ENCODE peak calls at places on chromosomes 7 and 10, in five cellular contexts. P is hepatocyte, V is mesendoderm, S is PC-3, D is neuronal stem cell. J is an unnamed sample.

GRCh38 chr10:1620803-1621202 is 116.5 kb downstream of the ADARB2 start:
- DNase-seq in P (no peak), V (no peak), S (no peak), D (no peak), J (no peak)

GRCh38 chr10:125551247-125551646 is 131.7 kb downstream of the TEX36 start:
- DNase-seq in P (no peak), V (no peak), S (peak; percentile 20), D (no peak), J (no peak)

GRCh38 chr7:100358027-100358856 is at the start of gene PILRB:
- DNase-seq in P (no peak), V (no peak), S (no peak), D (no peak), J (no peak)

GRCh38 chr7:17492437-17492836 is 194.0 kb downstream of the AHR start:
- DNase-seq in P (no peak), V (no peak), S (no peak), D (no peak), J (no peak)

GRCh38 chr10:16832351-16833080 is 15.3 kb upstream of the RSU1 start:
- DNase-seq in P (no peak), V (no peak), S (peak; percentile 57), D (no peak), J (peak; percentile 97)

GRCh38 chr7:12053561-12053960 is 157.5 kb upstream of the TMEM106B start:
- DNase-seq in P (no peak), V (no peak), S (no peak), D (no peak), J (no peak)

GRCh38 chr10:58291538-58292174 is 22.7 kb downstream of the CISD1 start:
- DNase-seq in P (peak; percentile 72), V (peak; percentile 35), S (peak; percentile 78), D (no peak), J (peak; percentile 67)

GRCh38 chr7:24701232-24701898 is 55.9 kb downstream of the GSDME start:
- DNase-seq in P (peak; percentile 37), V (peak; percentile 53), S (peak; percentile 95), D (no peak), J (peak; percentile 62)

GRCh38 chr7:12210179-12211053 is 678 bp upstream of the TMEM106B start:
- DNase-seq in P (peak; percentile 68), V (peak; percentile 65), S (peak; percentile 33), D (no peak), J (no peak)

GRCh38 chr7:74482629-74483401 is 29.1 kb downstream of the GTF2IRD1 start:
- DNase-seq in P (peak; percentile 64), V (peak; percentile 86), S (no peak), D (no peak), J (no peak)

GRCh38 chr10:33800986-33801385 is 466.5 kb upstream of the NRP1 start:
- DNase-seq in P (no peak), V (no peak), S (peak; percentile 73), D (no peak), J (no peak)

GRCh38 chr7:50358808-50359207 is 54.3 kb downstream of the IKZF1 start:
- DNase-seq in P (no peak), V (no peak), S (no peak), D (no peak), J (no peak)
- H3K36me3 ChIP-seq in P (no peaks in the 10 kb centered on the region), V (no peaks in the 10 kb centered on the region), S (no peaks in the 10 kb centered on the region), D (no peaks in the 10 kb centered on the region), J (no peaks in the 10 kb centered on the region)

GRCh38 chr10:84331091-84331490 is 2.7 kb downstream of the CCSER2 start:
- DNase-seq in P (no peak), V (no peak), S (no peak), D (no peak), J (no peak)
- H3K27ac ChIP-seq in P (no peak overlapping the region), V (no peak overlapping the region), S (no peak overlapping the region), D (no peak overlapping the region), J (no peak overlapping the region)

GRCh38 chr10:73244866-73245477 is 2.1 kb downstream of the DNAJC9 start:
- DNase-seq in P (no peak), V (no peak), S (no peak), D (no peak), J (peak; percentile 23)
- H3K36me3 ChIP-seq in P (no peaks in the 10 kb centered on the region), V (peaks cover 3% of the 10 kb centered on the region), S (peaks cover 72% of the 10 kb centered on the region), D (peaks cover 31% of the 10 kb centered on the region), J (peaks cover 74% of the 10 kb centered on the region)

DNA sequence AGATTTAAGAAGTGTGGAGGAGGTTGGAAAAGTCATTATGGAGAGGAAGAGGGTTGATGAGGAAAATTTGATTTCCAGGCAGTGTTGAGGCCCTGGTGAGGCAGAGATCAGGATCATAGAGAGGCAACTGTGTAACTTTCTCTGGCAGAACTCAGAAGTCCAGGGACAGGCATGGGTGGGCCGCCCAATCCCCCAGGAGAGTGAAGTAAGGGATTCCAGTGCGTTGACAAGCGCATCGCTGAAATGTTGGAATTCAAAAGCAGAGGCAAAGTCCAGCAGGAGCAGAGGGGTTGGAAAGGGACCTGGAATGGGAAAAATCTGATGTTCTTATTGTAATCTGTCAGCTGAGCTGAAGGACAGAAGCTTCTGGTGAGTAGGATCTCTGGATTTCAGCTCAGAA is 207.3 kb downstream of the FAM107B start:
- DNase-seq in P (no peak), V (no peak), S (no peak), D (no peak), J (no peak)
- H3K27ac ChIP-seq in P (no peak overlapping the region), V (no peak overlapping the region), S (no peak overlapping the region), D (no peak overlapping the region), J (no peak overlapping the region)

GRCh38 chr7:39683216-39683845 is 60.0 kb downstream of the RALA start:
- DNase-seq in P (peak; percentile 13), V (no peak), S (no peak), D (no peak), J (no peak)
- H3K36me3 ChIP-seq in P (no peaks in the 10 kb centered on the region), V (no peaks in the 10 kb centered on the region), S (no peaks in the 10 kb centered on the region), D (no peaks in the 10 kb centered on the region), J (no peaks in the 10 kb centered on the region)

GRCh38 chr10:95867866-95868265 is 39.9 kb upstream of the CC2D2B start:
- DNase-seq in P (no peak), V (no peak), S (no peak), D (no peak), J (no peak)

GRCh38 chr10:95873139-95873538 is 34.6 kb upstream of the CC2D2B start:
- DNase-seq in P (no peak), V (no peak), S (no peak), D (no peak), J (no peak)

GRCh38 chr10:95873651-95874050 is 34.1 kb upstream of the CC2D2B start:
- DNase-seq in P (no peak), V (no peak), S (no peak), D (no peak), J (no peak)

GRCh38 chr10:95876756-95877155 is 31.0 kb upstream of the CC2D2B start:
- DNase-seq in P (no peak), V (no peak), S (no peak), D (no peak), J (no peak)

GRCh38 chr10:95872158-95872711 is 35.5 kb upstream of the CC2D2B start:
- DNase-seq in P (no peak), V (no peak), S (no peak), D (no peak), J (no peak)
- H3K27ac ChIP-seq in P (no peak overlapping the region), V (no peak overlapping the region), S (no peak overlapping the region), D (no peak overlapping the region), J (no peak overlapping the region)

DNA sequence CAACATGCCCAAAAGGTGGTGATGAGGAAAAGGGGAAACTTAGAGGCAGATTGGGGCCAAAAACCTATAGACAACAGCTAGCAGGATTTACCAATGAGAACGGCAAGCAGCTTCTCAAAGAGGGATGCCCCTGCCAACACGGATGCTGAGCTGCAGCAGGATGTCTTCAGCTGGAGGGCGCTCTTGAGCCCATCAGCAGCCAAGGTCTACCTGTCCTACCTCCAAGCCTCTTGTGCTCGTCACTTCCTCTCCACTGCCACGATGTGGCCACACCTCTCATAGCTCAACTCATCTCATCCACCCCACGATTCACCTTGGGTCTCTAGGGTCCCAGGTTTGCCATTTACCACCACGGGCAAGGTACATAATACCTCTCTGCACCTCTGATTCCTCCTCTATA is 36.5 kb downstream of the DLG5 start:
- DNase-seq in P (no peak), V (peak; percentile 94), S (peak; percentile 53), D (no peak), J (no peak)
- H3K36me3 ChIP-seq in P (no peaks in the 10 kb centered on the region), V (no peaks in the 10 kb centered on the region), S (no peaks in the 10 kb centered on the region), D (no peaks in the 10 kb centered on the region), J (no peaks in the 10 kb centered on the region)

DNA sequence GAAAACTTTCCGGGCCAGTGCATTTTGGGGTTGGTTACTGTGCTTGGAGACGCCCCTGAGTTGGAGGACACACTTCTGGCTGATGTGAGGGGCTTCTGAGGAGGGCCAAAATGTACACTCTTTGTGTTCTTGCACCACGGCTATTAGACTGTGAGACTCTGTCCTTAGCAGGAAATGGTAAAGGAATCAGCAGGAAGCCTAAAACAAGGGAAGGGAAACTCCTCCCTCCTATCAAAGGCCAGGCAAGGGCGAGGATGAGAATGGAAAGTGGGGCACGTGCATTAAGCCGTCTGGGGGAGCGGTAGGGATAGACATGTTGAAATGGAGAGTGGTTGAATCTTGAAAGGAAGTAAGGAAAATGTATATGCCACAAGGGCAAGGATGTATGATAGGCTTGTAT is 1.8 kb upstream of the SRGN start:
- DNase-seq in P (no peak), V (peak; percentile 26), S (no peak), D (no peak), J (peak; percentile 51)
- H3K27ac ChIP-seq in P (no peak overlapping the region), V (no peak overlapping the region), S (no peak overlapping the region), D (no peak overlapping the region), J (no peak overlapping the region)

J was measured in A673.